ENCODE peak calls at places on chromosome 1, in four cellular contexts. Q is left ventricle myocardium inferior, U is Caki2, J is transverse colon. N is an unnamed sample.

GRCh38 chr1:41366428-41367101 is 5.3 kb downstream of the FOXO6 start:
- DNase-seq in Q (no peak), U (no peak), J (no peak), N (no peak)

GRCh38 chr1:240405751-240406150 is 206.2 kb downstream of the GREM2 start:
- DNase-seq in Q (no peak), U (no peak), J (no peak), N (no peak)

GRCh38 chr1:113903496-113904291 is 905 bp downstream of the AP4B1 start:
- DNase-seq in Q (no peak), U (no peak), J (no peak), N (no peak)

GRCh38 chr1:114671011-114671938 is 1.4 kb upstream of the DENND2C start:
- DNase-seq in Q (no peak), U (peak), J (no peak), N (no peak)

GRCh38 chr1:117629625-117630422 is 24.0 kb downstream of the TENT5C start:
- DNase-seq in Q (no peak), U (no peak), J (no peak), N (no peak)

GRCh38 chr1:42211224-42211623 is 46.7 kb upstream of the GUCA2A start:
- DNase-seq in Q (no peak), U (no peak), J (no peak), N (no peak)

GRCh38 chr1:16162163-16162822 is 6.4 kb upstream of the EPHA2 start:
- DNase-seq in Q (no peak), U (no peak), J (peak), N (no peak)

GRCh38 chr1:1171551-1172340 is 1.9 kb upstream of the TTLL10 start:
- DNase-seq in Q (no peak), U (no peak), J (no peak), N (no peak)

GRCh38 chr1:242745079-242745478 is 220.6 kb upstream of the PLD5 start:
- DNase-seq in Q (no peak), U (no peak), J (no peak), N (no peak)

GRCh38 chr1:42343049-42343448 is 8.0 kb upstream of the FOXJ3 start:
- DNase-seq in Q (no peak), U (no peak), J (no peak), N (no peak)

GRCh38 chr1:191284175-191284574 is 806.5 kb upstream of the BRINP3 start:
- DNase-seq in Q (no peak), U (peak), J (no peak), N (no peak)

GRCh38 chr1:150165622-150166612 is 16.2 kb downstream of the PLEKHO1 start:
- DNase-seq in Q (peak), U (peak), J (peak), N (no peak)

GRCh38 chr1:226877669-226878068 is 7.3 kb downstream of the PSEN2 start:
- DNase-seq in Q (no peak), U (no peak), J (no peak), N (no peak)

GRCh38 chr1:222521299-222522104 is 26.4 kb downstream of the HHIPL2 start:
- DNase-seq in Q (no peak), U (peak), J (no peak), N (no peak)

N was measured in type B pancreatic cell.